ENCODE peak calls at places on chromosomes 13 and 19, in five cellular contexts. Z is H9; R is NCI-H1105; K is omental fat pad; A is stimulated activated naive CD8-positive, alpha-beta T cell treated with anti-CD3 and anti-CD28 coated beads, Interleukin-15, Interleukin-2, amounts not matched to agents 100 U/mL and 50 U/mL, for 24 hours. W is an unnamed sample.

GRCh38 chr19:40503300-40503699 is 36.5 kb downstream of the SPTBN4 start:
- DNase-seq in Z (peak; percentile 41), K (no peak), R (peak; percentile 22), A (no peak), W (no peak)

GRCh38 chr13:40666905-40667621 is 622 bp upstream of the FOXO1 start:
- DNase-seq in K (no peak), Z (no peak), R (no peak), A (peak; percentile 59), W (no peak)

GRCh38 chr13:99847318-99847750 is 124.2 kb downstream of the ZIC5 start:
- DNase-seq in Z (no peak), A (no peak), R (peak; percentile 23), K (no peak), W (no peak)

GRCh38 chr19:33688657-33688992 is 66.9 kb downstream of the CHST8 start:
- DNase-seq in Z (no peak), R (no peak), A (no peak), K (peak; percentile 14), W (no peak)

GRCh38 chr19:46717034-46717715 is at the start of gene PRKD2:
- DNase-seq in A (peak; percentile 97), R (peak; percentile 64), K (peak; percentile 75), Z (peak; percentile 94), W (peak; percentile 97)

GRCh38 chr19:5364674-5365073 is 24.1 kb upstream of the PTPRS start:
- DNase-seq in Z (peak; percentile 83), K (no peak), R (no peak), A (no peak), W (no peak)

GRCh38 chr19:4066682-4067395 is at the start of gene ZBTB7A:
- DNase-seq in R (peak; percentile 51), Z (peak; percentile 61), K (peak; percentile 65), A (peak; percentile 80), W (peak; percentile 87)

GRCh38 chr13:75635101-75635620 is 969 bp upstream of the LMO7 start:
- DNase-seq in A (no peak), R (no peak), Z (peak; percentile 46), K (no peak), W (no peak)

GRCh38 chr13:29859971-29860370 is 9.6 kb upstream of the UBL3 start:
- DNase-seq in K (no peak), Z (no peak), R (no peak), A (no peak), W (no peak)

GRCh38 chr13:30165791-30166190 is 141.6 kb downstream of the KATNAL1 start:
- DNase-seq in Z (no peak), K (no peak), R (no peak), A (no peak), W (no peak)

GRCh38 chr13:100108913-100109507 is 20.1 kb downstream of the PCCA start:
- DNase-seq in Z (no peak), K (no peak), A (no peak), R (no peak), W (no peak)

GRCh38 chr13:50636007-50636704 is 207.3 kb downstream of the DLEU7 start:
- DNase-seq in K (no peak), A (no peak), R (no peak), Z (peak; percentile 85), W (peak; percentile 66)

GRCh38 chr19:8731428-8732169 is 10.2 kb downstream of the OR2Z1 start:
- DNase-seq in Z (no peak), K (no peak), A (no peak), R (no peak), W (no peak)

GRCh38 chr13:45040626-45041025 is 51.3 kb downstream of the GPALPP1 start:
- DNase-seq in A (no peak), R (no peak), Z (no peak), K (no peak), W (no peak)